ENCODE peak calls at places on chromosomes 13 and 19, in six cellular contexts. J is PC-9; Q is A549; E is HL-60; N is CD4-positive, CD25-positive, alpha-beta regulatory T cell; C is heart left ventricle. I is an unnamed sample.

GRCh38 chr19:17473041-17473440 is 2.7 kb downstream of the SLC27A1 start:
- DNase-seq in C (no peak), Q (no peak), E (peak), J (peak), N (no peak), I (no peak)

GRCh38 chr13:24982333-24982999 is 113.5 kb upstream of the PABPC3 start:
- DNase-seq in Q (no peak), E (peak), N (no peak), C (peak), J (no peak), I (no peak)

GRCh38 chr19:29176981-29177754 is 35.8 kb downstream of the UQCRFS1 start:
- DNase-seq in J (no peak), N (no peak), E (no peak), Q (no peak), C (no peak), I (no peak)

GRCh38 chr13:50375792-50376191 is 360.5 kb downstream of the KCNRG start:
- DNase-seq in E (no peak), C (no peak), J (no peak), N (no peak), Q (no peak), I (no peak)

GRCh38 chr19:32859591-32859990 is 10.0 kb downstream of the SLC7A9 start:
- DNase-seq in J (no peak), N (no peak), C (no peak), E (no peak), Q (no peak), I (no peak)

GRCh38 chr19:610071-610800 is 20.6 kb downstream of the HCN2 start:
- DNase-seq in N (peak), E (peak), J (no peak), C (no peak), Q (no peak), I (peak)

GRCh38 chr19:45729774-45730388 is 815 bp downstream of the FBXO46 start:
- DNase-seq in C (no peak), E (no peak), Q (no peak), N (no peak), J (peak), I (no peak)

GRCh38 chr13:99198630-99199029 is 2.0 kb upstream of the UBAC2 start:
- DNase-seq in N (no peak), E (no peak), J (peak), C (no peak), Q (no peak), I (no peak)

GRCh38 chr19:49570138-49570856 is 10.1 kb downstream of the NOSIP start:
- DNase-seq in E (peak), Q (peak), C (no peak), N (peak), J (peak), I (peak)

GRCh38 chr19:31249217-31249616 is 100.0 kb downstream of the TSHZ3 start:
- DNase-seq in N (no peak), J (no peak), Q (no peak), E (no peak), C (no peak), I (no peak)

GRCh38 chr19:3503036-3503572 is 2.6 kb upstream of the DOHH start:
- DNase-seq in Q (no peak), J (no peak), E (no peak), N (no peak), C (no peak), I (no peak)

GRCh38 chr19:55541091-55541490 is 4.2 kb upstream of the SBK2 start:
- DNase-seq in C (no peak), J (no peak), E (no peak), N (no peak), Q (no peak), I (no peak)

GRCh38 chr19:46924874-46925547 is 64.2 kb downstream of the ARHGAP35 start:
- DNase-seq in N (peak), C (peak), Q (peak), J (peak), E (no peak), I (no peak)

GRCh38 chr13:99314640-99315176 is 7.5 kb upstream of the GPR183 start:
- DNase-seq in C (no peak), E (no peak), N (peak), J (no peak), Q (no peak), I (no peak)

DNA sequence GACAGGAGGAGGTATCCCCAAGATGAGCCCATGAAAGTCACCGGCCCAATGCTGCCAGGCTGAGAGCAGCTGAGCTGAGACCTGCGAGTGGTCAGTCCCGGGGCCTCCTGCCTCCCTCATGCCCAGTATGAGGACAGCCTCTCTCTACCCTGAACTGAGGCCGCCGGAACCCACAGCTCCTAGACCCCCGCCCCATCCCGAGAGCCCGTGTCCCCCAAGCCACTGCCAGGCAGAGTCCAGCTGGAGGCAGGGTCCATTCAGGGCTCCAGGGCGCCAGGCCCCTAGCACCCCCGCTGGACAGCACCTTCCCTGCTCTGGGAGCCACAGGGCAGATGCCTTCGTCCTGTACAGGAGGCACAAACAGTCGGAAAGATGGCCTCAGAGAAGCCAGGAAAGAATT is 38.7 kb downstream of the MLLT1 start:
- DNase-seq in Q (no peak), C (peak), E (no peak), J (no peak), N (no peak), I (no peak)
- H3K27ac ChIP-seq in Q (no peak), C (no peak), E (no peak), J (no peak), N (no peak), I (no peak)

DNA sequence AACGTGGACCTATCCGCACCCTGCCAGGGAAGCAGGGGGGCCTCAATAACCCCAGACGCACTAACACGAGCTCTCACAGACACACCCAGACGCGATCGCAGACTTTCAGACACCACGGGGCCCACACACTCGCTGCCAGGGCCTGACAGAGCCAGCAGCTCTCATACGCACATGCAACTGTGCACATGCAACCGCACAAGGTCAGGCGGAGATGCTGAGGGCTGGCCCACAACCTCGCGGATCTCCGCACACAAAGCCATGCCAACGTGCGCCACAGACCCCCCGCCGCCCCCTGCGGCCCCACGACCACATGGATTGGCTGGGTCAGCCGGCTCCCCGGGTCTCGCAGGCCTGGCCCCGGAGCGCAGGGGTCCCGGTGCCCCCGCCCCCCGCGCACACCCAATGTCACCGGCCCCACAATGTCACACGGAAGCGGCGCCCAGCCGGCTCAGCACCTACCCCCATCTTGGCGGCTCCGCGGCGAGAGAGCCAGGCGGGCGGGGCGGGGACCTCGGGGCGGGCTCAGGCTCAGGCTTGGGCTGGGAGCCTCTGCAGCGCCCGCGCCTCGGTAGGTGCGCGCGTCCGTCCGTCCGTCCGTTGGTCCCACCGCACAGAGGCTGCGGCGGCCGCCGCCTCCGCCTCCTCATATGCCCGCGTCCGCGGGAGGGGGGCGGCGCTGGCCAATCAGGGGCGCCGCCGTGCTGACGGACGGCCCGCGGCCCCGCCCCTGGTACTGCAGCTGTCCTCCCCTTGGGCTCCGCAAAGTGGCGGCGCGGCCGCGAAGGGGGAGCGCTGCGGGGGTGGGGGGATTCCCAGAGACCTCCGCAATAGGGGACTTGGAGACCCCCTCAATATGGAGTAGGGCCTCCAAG is at the start of gene ATP1A3:
- DNase-seq in C (peak), J (no peak), N (peak), E (peak), Q (peak), I (peak)
- H3K4me3 ChIP-seq in C (peak), J (peak), N (peak), E (peak), Q (peak), I (peak)

DNA sequence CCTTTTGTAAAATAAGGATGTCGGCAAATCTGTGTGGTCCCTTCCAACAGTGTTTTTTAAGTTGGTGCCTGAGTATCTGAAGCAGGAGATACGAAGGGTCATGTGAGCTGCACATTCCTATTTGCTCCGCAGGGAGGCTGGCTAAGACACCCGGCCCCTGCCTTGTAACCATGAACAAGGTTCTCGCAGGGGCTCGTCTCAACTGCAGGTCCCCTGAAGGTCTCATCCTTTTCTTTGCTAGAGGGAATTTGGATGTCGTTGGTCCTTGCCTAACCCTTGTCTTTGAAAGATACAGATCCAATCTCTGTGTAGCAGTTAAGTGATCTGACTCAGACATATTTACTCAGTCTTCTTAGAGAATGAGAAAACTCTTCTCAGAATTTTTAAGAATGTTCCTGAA is 64.4 kb downstream of the LRCH1 start:
- DNase-seq in C (no peak), E (no peak), J (no peak), Q (no peak), N (no peak), I (no peak)
- H3K27ac ChIP-seq in C (peak), E (no peak), J (no peak), Q (peak), N (no peak), I (no peak)

DNA sequence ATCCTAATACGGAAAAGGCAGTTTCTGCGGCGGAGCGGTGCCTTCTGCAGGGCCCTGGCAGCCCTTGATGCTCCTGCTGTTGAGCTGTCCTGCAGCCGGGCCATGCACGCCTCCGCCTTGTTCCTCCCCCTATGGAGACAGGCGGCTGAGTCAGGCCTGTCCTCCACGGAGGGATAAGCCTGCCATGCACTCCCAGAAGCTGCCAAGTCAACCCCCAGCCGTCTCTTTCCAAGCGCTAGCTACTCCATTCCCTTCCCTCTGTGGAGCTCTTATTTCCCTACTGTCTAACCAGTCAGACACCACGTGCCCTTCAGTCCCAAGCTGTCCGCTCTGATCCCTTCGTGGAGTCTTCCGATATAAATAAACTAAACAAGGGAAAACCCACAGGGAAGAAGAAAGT is 197.0 kb downstream of the COL4A1 start:
- DNase-seq in E (no peak), C (peak), J (no peak), Q (no peak), N (no peak), I (no peak)
- H3K4me3 ChIP-seq in E (no peak), C (peak), J (no peak), Q (no peak), N (no peak), I (no peak)

GRCh38 chr13:74442751-74443150 is 308.5 kb upstream of the KLF12 start:
- DNase-seq in E (no peak), Q (no peak), N (no peak), J (no peak), C (no peak), I (no peak)
- H3K27ac ChIP-seq in E (no peak), Q (peak), N (no peak), J (no peak), C (no peak), I (no peak)

GRCh38 chr13:36428083-36428482 is 4.2 kb upstream of the CCNA1 start:
- DNase-seq in E (peak), J (peak), N (no peak), Q (no peak), C (no peak), I (no peak)

GRCh38 chr13:36436811-36437210 is 4.5 kb downstream of the CCNA1 start:
- DNase-seq in J (no peak), E (peak), N (no peak), C (no peak), Q (no peak), I (no peak)

GRCh38 chr13:36430247-36431203 is 1.8 kb upstream of the CCNA1 start:
- DNase-seq in J (no peak), E (no peak), N (no peak), Q (no peak), C (peak), I (no peak)

GRCh38 chr13:36432106-36432544 is at the start of gene CCNA1:
- DNase-seq in E (peak), Q (no peak), C (no peak), J (no peak), N (no peak), I (no peak)

GRCh38 chr13:36431204-36432105 is 840 bp upstream of the CCNA1 start:
- DNase-seq in J (no peak), Q (no peak), C (no peak), N (no peak), E (no peak), I (no peak)
- H3K4me3 ChIP-seq in J (no peak), Q (peak), C (peak), N (no peak), E (peak), I (no peak)

DNA sequence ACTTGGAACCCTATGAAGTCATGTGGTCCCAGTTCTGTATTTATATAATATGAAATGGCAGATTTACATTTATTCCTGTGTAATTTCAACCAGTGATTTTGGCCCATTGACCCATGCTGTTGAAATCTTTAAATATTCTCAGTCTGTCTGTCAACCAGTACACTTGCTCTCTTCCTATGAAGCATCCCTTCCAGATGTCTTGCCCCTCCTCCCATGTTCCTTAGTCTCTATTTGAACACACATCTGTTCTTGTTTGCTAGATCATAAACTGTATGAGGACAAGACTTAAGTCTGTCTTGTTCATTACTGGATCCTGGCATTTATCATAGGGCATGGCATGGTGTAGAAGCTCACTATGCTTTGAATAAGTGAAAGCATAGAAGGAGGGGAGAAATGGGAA is 35.0 kb downstream of the STARD13 start:
- DNase-seq in J (no peak), N (no peak), C (no peak), Q (no peak), E (no peak), I (no peak)
- H3K27ac ChIP-seq in J (peak), N (no peak), C (peak), Q (peak), E (no peak), I (no peak)

GRCh38 chr19:5952193-5953033 is 25.5 kb downstream of the RANBP3 start:
- DNase-seq in Q (no peak), C (no peak), E (no peak), J (no peak), N (no peak), I (no peak)

GRCh38 chr19:5954293-5954692 is 23.6 kb downstream of the RANBP3 start:
- DNase-seq in Q (no peak), N (no peak), J (no peak), E (no peak), C (no peak), I (no peak)

GRCh38 chr19:5955638-5955935 is 22.4 kb downstream of the RANBP3 start:
- DNase-seq in E (no peak), J (no peak), C (no peak), Q (no peak), N (no peak), I (no peak)

GRCh38 chr19:5953034-5953589 is 24.8 kb downstream of the RANBP3 start:
- DNase-seq in J (no peak), Q (no peak), N (no peak), E (no peak), C (no peak), I (no peak)

DNA sequence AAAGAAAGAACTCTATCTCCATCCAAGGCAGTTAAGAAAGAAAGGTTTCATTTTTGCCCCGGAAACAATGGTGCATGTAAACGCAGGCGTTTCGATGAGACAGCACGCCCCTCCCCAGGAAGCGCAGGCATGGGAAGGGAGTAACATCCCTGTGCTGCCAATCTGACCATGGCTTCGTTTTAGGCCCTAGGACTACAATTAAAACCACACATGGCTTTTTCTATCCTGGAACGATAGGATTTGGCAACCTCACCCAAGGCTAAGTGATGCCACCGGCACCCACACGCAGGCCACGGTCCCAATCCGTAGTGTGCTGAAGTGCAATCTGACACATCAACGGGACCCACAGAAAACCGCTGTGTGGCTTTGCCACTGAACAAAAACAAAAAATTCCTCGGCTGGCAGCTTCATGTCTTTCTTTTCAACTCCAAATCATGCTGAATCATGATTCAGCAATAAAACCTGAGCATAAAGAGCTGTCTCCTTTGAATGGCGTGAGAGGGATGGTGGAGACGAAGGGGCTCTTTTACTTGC is 24.2 kb downstream of the RANBP3 start:
- DNase-seq in C (no peak), E (no peak), J (no peak), Q (no peak), N (no peak), I (no peak)
- H3K4me3 ChIP-seq in C (no peak), E (no peak), J (no peak), Q (no peak), N (peak), I (no peak)

DNA sequence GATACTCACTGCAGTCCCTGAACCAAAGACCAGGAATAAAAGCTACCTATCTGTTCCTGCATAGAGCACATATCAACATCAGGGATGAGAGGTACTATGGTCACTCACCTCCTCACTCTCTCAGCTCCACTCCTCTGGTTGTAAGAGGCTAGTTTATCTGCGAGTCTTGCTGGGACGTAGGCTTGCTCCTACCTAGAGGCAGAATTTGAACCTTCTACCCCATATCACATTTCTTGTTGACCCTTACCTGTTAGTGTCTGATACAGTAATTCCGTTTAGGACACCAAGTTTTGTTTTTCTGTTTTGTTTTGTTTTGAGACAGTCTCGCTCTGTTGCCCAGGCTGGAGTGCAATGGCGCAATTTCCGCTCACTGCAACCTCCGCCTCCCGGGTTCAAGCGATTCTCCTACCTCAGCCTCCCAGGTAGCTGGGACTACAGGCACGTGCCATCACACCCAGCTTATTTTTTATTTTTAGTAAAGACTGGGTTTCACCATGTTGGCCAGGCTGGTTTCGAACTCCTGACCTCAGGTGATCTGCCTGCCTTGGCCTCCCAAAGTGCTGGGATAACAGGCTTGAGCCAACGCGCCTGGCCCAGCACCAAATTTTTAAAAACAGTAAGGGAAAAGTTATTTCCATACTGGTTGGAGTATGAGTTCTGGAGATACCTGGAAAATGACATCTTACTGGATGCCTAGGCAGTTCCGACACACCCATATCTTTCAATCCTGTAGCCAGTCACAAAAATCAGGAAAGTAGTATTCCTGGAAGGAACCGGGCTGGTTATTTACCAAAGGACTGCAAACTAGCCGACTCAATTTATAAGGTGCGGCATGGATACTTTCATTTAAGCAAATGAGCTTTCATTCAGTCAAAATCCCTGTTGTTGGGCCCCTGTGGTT is 800 bp downstream of the EPSTI1 start:
- DNase-seq in Q (no peak), C (no peak), E (no peak), J (no peak), N (peak), I (no peak)
- H3K27ac ChIP-seq in Q (peak), C (peak), E (no peak), J (no peak), N (peak), I (peak)